ENCODE peak calls at places on chromosomes 16 and 17, in ten cellular contexts. D is HCEC 1CT; Q is effector CD4-positive, alpha-beta T cell; U is stimulated activated CD4-positive, alpha-beta T cell treated with anti-CD3 and anti-CD28 coated beads, Interleukin-15, amount 100 ng/mL, for 24 hours; F is activated T-cell treated with anti-CD3 and anti-CD28 coated beads, Interleukin-2, amount 50 U/mL, for 48 hours; Y is EL; E is NCI-H774; N is ureter; X is sciatic nerve; Z is keratinocyte. V is an unnamed sample.
A peak's percentile ranks its signal among the peaks of the same experiment; 100 is the strongest.

GRCh38 chr16:72050769-72051464 is 3.4 kb upstream of the HP start:
- DNase-seq in E (no peak), F (no peak), D (peak; percentile 2), Q (no peak), X (no peak), N (no peak), Z (no peak), U (no peak), Y (no peak), V (no peak)

GRCh38 chr17:11997972-11998233 is 628 bp upstream of the ZNF18 start:
- DNase-seq in F (no peak), E (no peak), Q (no peak), N (no peak), U (no peak), Z (no peak), D (no peak), Y (no peak), X (no peak), V (no peak)

GRCh38 chr17:5537251-5537650 is 47.1 kb downstream of the NLRP1 start:
- DNase-seq in Z (no peak), F (no peak), Y (no peak), X (peak; percentile 40), N (no peak), Q (no peak), E (no peak), D (no peak), U (no peak), V (no peak)

GRCh38 chr17:30336369-30337171 is 2.7 kb upstream of the TMIGD1 start:
- DNase-seq in D (peak; percentile 64), Q (peak; percentile 46), E (peak; percentile 80), Z (peak; percentile 41), X (no peak), U (peak; percentile 77), N (peak; percentile 33), Y (peak; percentile 66), F (peak; percentile 64), V (peak; percentile 63)

GRCh38 chr16:19167710-19168172 is 299 bp upstream of the SYT17 start:
- DNase-seq in F (peak; percentile 66), D (peak; percentile 75), Z (no peak), Y (peak; percentile 62), E (peak; percentile 81), U (peak; percentile 69), X (peak; percentile 84), Q (no peak), N (peak; percentile 77), V (peak; percentile 84)

GRCh38 chr16:72936408-72936807 is 111.5 kb downstream of the ZFHX3 start:
- DNase-seq in Q (no peak), N (no peak), E (no peak), U (no peak), D (no peak), X (no peak), F (no peak), Z (no peak), Y (no peak), V (no peak)

GRCh38 chr17:44115585-44116415 is 7.6 kb downstream of the HDAC5 start:
- DNase-seq in N (no peak), F (peak; percentile 37), Z (no peak), U (peak; percentile 37), E (peak; percentile 5), X (no peak), Q (no peak), Y (peak; percentile 56), D (peak; percentile 46), V (peak; percentile 84)

GRCh38 chr17:44807817-44808155 is 22.3 kb downstream of the GJC1 start:
- DNase-seq in Z (no peak), Y (no peak), Q (no peak), U (no peak), E (no peak), D (no peak), X (no peak), F (no peak), N (no peak), V (no peak)

GRCh38 chr17:16074423-16074822 is 74.8 kb downstream of the TTC19 start:
- DNase-seq in N (no peak), U (no peak), Y (no peak), F (no peak), Z (no peak), D (no peak), Q (no peak), X (no peak), E (no peak), V (no peak)

GRCh38 chr17:79453481-79453880 is 157.4 kb downstream of the RBFOX3 start:
- DNase-seq in D (no peak), F (no peak), N (no peak), U (no peak), Z (no peak), Y (no peak), X (no peak), Q (no peak), E (no peak), V (no peak)

V was measured in H1.